ENCODE peak calls at places on chromosomes 2 and 18, in five cellular contexts. G is HepG2, S is OCI-LY7, Y is SK-N-SH, N is HCT116. L is an unnamed sample.

GRCh38 chr2:25215948-25216679 is 47.7 kb upstream of the POMC start:
- DNase-seq in G (no peak), S (peak; percentile 41), Y (peak; percentile 35), N (no peak), L (no peak)

GRCh38 chr18:60044290-60045006 is 144.7 kb downstream of the PMAIP1 start:
- DNase-seq in G (no peak), S (no peak), Y (no peak), N (no peak), L (no peak)

GRCh38 chr2:240325654-240326031 is 109.8 kb upstream of the GPC1 start:
- DNase-seq in G (no peak), S (no peak), Y (peak; percentile 82), N (no peak), L (no peak)

GRCh38 chr2:139465789-139466188 is 685.6 kb upstream of the NXPH2 start:
- DNase-seq in G (no peak), S (no peak), Y (no peak), N (no peak), L (no peak)

GRCh38 chr2:239264838-239265651 is 135.8 kb downstream of the HDAC4 start:
- DNase-seq in G (no peak), S (peak; percentile 38), Y (no peak), N (peak; percentile 56), L (no peak)

GRCh38 chr2:73083886-73084792 is 12.6 kb upstream of the SFXN5 start:
- DNase-seq in G (no peak), S (no peak), Y (no peak), N (no peak), L (no peak)

GRCh38 chr2:28325173-28325566 is 67.5 kb upstream of the FOSL2 start:
- DNase-seq in G (no peak), S (no peak), Y (peak; percentile 32), N (no peak), L (no peak)

GRCh38 chr2:70921839-70922590 is 13.7 kb upstream of the ATP6V1B1 start:
- DNase-seq in G (peak; percentile 52), S (no peak), Y (no peak), N (no peak), L (no peak)

GRCh38 chr2:85684806-85685205 is 9.4 kb upstream of the GNLY start:
- DNase-seq in G (no peak), S (no peak), Y (no peak), N (no peak), L (no peak)

GRCh38 chr2:53511549-53511948 is 256.1 kb upstream of the CHAC2 start:
- DNase-seq in G (no peak), S (no peak), Y (no peak), N (no peak), L (no peak)

GRCh38 chr2:12036640-12036983 is 290.2 kb downstream of the LPIN1 start:
- DNase-seq in G (no peak), S (no peak), Y (no peak), N (no peak), L (peak; percentile 58)

GRCh38 chr18:39701839-39702238 is 2136.2 kb upstream of the CELF4 start:
- DNase-seq in G (peak; percentile 88), S (no peak), Y (no peak), N (peak; percentile 1), L (no peak)

GRCh38 chr2:129004485-129004884 is 685.8 kb upstream of the HS6ST1 start:
- DNase-seq in G (no peak), S (no peak), Y (no peak), N (no peak), L (no peak)

GRCh38 chr2:68827681-68828080 is 43.5 kb downstream of the BMP10 start:
- DNase-seq in G (no peak), S (no peak), Y (no peak), N (no peak), L (no peak)

GRCh38 chr2:28469947-28470585 is 25.8 kb upstream of the PLB1 start:
- DNase-seq in G (no peak), S (no peak), Y (no peak), N (no peak), L (no peak)

GRCh38 chr2:100812141-100812540 is 7.8 kb upstream of the NPAS2 start:
- DNase-seq in G (no peak), S (no peak), Y (no peak), N (no peak), L (no peak)

DNA sequence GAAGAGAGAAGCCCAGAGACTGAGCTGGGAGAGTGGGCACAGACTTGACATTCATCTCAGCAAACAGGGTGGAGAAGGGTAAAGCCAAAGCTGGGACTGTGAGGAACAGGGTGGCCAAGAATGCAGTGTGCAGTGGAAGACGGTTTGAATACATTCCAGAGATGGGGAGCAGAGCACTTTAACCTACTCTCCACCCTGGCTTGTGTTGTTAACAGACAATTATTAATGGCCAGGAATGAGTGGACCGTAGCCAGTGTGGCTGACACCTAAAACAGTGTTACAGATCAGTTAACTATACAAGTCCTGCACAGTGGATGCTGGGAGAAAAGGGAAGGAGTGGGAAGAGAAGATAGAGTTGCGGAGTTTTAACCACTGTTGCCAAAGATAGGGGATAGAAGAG is 7.4 kb upstream of the NAB1 start:
- DNase-seq in G (no peak), S (no peak), Y (no peak), N (no peak), L (no peak)
- H2AFZ ChIP-seq in G (no peak overlapping the region), S (no peak overlapping the region), Y (no peak overlapping the region), N (no peak overlapping the region), L (no peak overlapping the region)

GRCh38 chr2:21438949-21439348 is 315.2 kb downstream of the TDRD15 start:
- DNase-seq in G (no peak), S (no peak), Y (no peak), N (no peak), L (no peak)

GRCh38 chr2:21443494-21444105 is 319.8 kb downstream of the TDRD15 start:
- DNase-seq in G (no peak), S (no peak), Y (no peak), N (no peak), L (no peak)

DNA sequence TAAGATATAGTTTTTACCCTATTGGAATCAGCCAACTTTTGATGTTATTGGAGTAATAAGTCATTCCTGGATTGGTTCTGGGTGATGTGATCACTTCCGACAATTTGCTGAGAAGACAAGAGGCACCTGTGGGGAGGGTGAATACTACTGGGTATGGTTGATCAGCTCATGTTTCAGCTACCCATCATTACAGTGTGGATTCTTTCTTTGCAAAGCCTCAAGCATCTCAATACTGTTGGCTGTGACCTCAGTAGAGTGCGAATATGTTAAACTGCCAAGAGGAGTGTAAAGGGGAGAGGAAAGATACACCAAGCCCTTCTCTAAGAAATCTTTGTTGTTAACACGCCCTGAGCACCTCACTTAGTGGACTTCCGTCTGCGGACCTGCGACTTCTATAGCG is 317.7 kb downstream of the TDRD15 start:
- DNase-seq in G (no peak), S (no peak), Y (no peak), N (no peak), L (no peak)
- H2AFZ ChIP-seq in G (no peak overlapping the region), S (no peak overlapping the region), Y (no peak overlapping the region), N (no peak overlapping the region), L (no peak overlapping the region)

GRCh38 chr2:9990735-9991134 is 39.2 kb downstream of the GRHL1 start:
- DNase-seq in G (no peak), S (no peak), Y (no peak), N (no peak), L (no peak)
- H2AFZ ChIP-seq in G (no peak overlapping the region), S (no peak overlapping the region), Y (no peak overlapping the region), N (no peak overlapping the region), L (no peak overlapping the region)

DNA sequence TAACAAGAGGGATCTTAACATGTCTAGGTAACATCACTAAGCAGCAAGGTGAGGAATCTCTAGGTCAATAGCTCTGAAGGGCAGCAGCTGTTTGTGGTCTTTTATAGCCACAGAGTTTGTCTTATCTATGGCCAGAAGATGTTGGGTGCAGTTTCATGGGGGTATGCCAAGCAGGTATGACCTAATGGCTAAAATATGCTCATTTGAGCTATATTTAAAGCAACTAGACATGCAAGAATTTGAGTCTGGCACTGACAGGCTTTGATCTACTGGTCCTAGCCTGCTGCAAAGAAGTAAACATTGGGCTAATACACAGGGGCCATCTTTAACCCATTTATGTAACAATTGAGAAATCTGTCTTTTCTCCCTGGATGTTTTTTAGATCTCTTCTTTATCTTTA is 13.9 kb upstream of the UGP2 start:
- DNase-seq in G (peak; percentile 92), S (no peak), Y (no peak), N (peak; percentile 32), L (no peak)
- H2AFZ ChIP-seq in G (no peak overlapping the region), S (no peak overlapping the region), Y (peak overlapping the region; percentile 43), N (peak overlapping the region; percentile 56), L (no peak overlapping the region)

DNA sequence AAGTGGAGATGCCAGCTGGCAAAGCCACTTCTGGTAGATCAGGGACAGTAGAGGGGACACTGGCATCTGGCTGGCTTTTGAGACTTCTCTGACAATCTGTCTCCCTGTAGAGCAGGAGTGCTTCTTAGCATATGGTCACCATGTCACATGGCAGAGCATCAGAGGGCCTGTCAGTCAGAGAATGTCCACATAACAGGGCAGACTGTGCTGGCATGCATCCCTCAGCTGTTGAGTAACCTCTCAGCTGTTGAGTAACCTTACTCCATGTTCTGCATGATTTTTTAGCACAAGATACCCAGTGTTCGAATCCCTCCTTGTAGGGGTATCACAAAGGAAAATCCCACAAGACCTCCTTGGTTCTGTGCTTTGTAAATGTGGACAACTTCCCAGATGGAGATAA is 442.6 kb upstream of the HNMT start:
- DNase-seq in G (no peak), S (no peak), Y (no peak), N (no peak), L (no peak)
- H2AFZ ChIP-seq in G (no peak overlapping the region), S (no peak overlapping the region), Y (no peak overlapping the region), N (no peak overlapping the region), L (no peak overlapping the region)

L was measured in Karpas-422.